ENCODE peak calls at places on chromosomes 11 and 22, in five cellular contexts. A, I, M, N and Y are unnamed samples. For H3K36me3, the result is how much of the 10 kb centered on the place peaks cover.

GRCh38 chr22:42990131-42990838 is 24.7 kb downstream of the PACSIN2 start:
- DNase-seq in A (no peak), I (no peak), M (no peak), N (no peak), Y (no peak)

GRCh38 chr22:35842954-35843353 is 125.3 kb downstream of the APOL5 start:
- DNase-seq in A (no peak), I (peak), M (no peak), N (no peak), Y (peak)

GRCh38 chr22:26845016-26845728 is 187.8 kb downstream of the MIAT start:
- DNase-seq in A (no peak), I (no peak), M (no peak), N (no peak), Y (no peak)

GRCh38 chr11:283405-284080 is 5.3 kb downstream of the NLRP6 start:
- DNase-seq in A (no peak), I (no peak), M (no peak), N (no peak), Y (no peak)

GRCh38 chr11:2807276-2807681 is 78.3 kb downstream of the CDKN1C start:
- DNase-seq in A (peak), I (peak), M (peak), N (no peak), Y (peak)

GRCh38 chr11:76523147-76523546 is 78.3 kb downstream of the EMSY start:
- DNase-seq in A (no peak), I (no peak), M (no peak), N (no peak), Y (no peak)

GRCh38 chr11:104653011-104653806 is 245.1 kb downstream of the CASP12 start:
- DNase-seq in A (no peak), I (no peak), M (no peak), N (no peak), Y (no peak)

GRCh38 chr11:64566915-64567882 is 23.8 kb upstream of the SLC22A12 start:
- DNase-seq in A (no peak), I (no peak), M (no peak), N (no peak), Y (no peak)

GRCh38 chr11:104127828-104128227 is 36.1 kb downstream of the PDGFD start:
- DNase-seq in A (no peak), I (no peak), M (no peak), N (no peak), Y (no peak)

GRCh38 chr11:94924074-94925031 is 49.0 kb downstream of the CWC15 start:
- DNase-seq in A (no peak), I (no peak), M (no peak), N (no peak), Y (no peak)

GRCh38 chr11:86047275-86047991 is 21.5 kb downstream of the PICALM start:
- DNase-seq in A (no peak), I (no peak), M (no peak), N (no peak), Y (no peak)

GRCh38 chr11:84673753-84674152 is 953.4 kb downstream of the DLG2 start:
- DNase-seq in A (no peak), I (no peak), M (no peak), N (no peak), Y (no peak)

GRCh38 chr11:71488968-71489265 is 35.9 kb downstream of the NADSYN1 start:
- DNase-seq in A (peak), I (no peak), M (no peak), N (no peak), Y (no peak)

GRCh38 chr11:126114486-126115252 is 52.0 kb upstream of the CDON start:
- DNase-seq in A (no peak), I (no peak), M (no peak), N (no peak), Y (no peak)

GRCh38 chr11:75260396-75260795 is 19.8 kb downstream of the TPBGL start:
- DNase-seq in A (no peak), I (no peak), M (no peak), N (no peak), Y (no peak)

GRCh38 chr11:126166413-126166812 is 45.0 kb downstream of the RPUSD4 start:
- DNase-seq in A (no peak), I (no peak), M (no peak), N (no peak), Y (no peak)

GRCh38 chr11:93330446-93330984 is at the start of gene DEUP1:
- DNase-seq in A (peak), I (peak), M (peak), N (no peak), Y (peak)

GRCh38 chr11:64856382-64857227 is 12.2 kb upstream of the CDC42BPG start:
- DNase-seq in A (peak), I (no peak), M (peak), N (no peak), Y (peak)

GRCh38 chr11:75893202-75893601 is 78.2 kb downstream of the UVRAG start:
- DNase-seq in A (no peak), I (no peak), M (no peak), N (no peak), Y (no peak)

GRCh38 chr22:49977578-49977977 is 17.0 kb downstream of the PIM3 start:
- DNase-seq in A (no peak), I (peak), M (no peak), N (no peak), Y (no peak)

GRCh38 chr22:49986325-49986724 is 25.8 kb downstream of the PIM3 start:
- DNase-seq in A (no peak), I (no peak), M (no peak), N (no peak), Y (no peak)

GRCh38 chr22:49979587-49980264 is 19.2 kb downstream of the PIM3 start:
- DNase-seq in A (no peak), I (peak), M (no peak), N (no peak), Y (peak)

GRCh38 chr22:49983148-49984042 is 22.8 kb downstream of the PIM3 start:
- DNase-seq in A (peak), I (peak), M (peak), N (no peak), Y (no peak)
- TF ChIP-seq CTCF in A (peak), I (peak), M (no peak), N (peak), Y (peak)

GRCh38 chr22:45337536-45337935 is 27.8 kb downstream of the FAM118A start:
- DNase-seq in A (no peak), I (no peak), M (no peak), N (no peak), Y (no peak)
- H3K36me3 ChIP-seq in A (under half), I (half or more), M (under half), N (under half), Y (under half)

GRCh38 chr11:82989628-82990404 is 81.9 kb downstream of the RAB30 start:
- DNase-seq in A (no peak), I (no peak), M (no peak), N (no peak), Y (no peak)
- H3K4me3 ChIP-seq in A (no peak), I (no peak), M (no peak), N (no peak), Y (no peak)

GRCh38 chr22:49433717-49434611 is 393.7 kb downstream of the BRD1 start:
- DNase-seq in A (no peak), I (no peak), M (no peak), N (no peak), Y (no peak)
- TF ChIP-seq CTCF in A (no peak), I (no peak), M (no peak), N (no peak), Y (no peak)

GRCh38 chr22:23270212-23270733 is 90.0 kb downstream of the BCR start:
- DNase-seq in A (no peak), I (no peak), M (no peak), N (no peak), Y (no peak)

GRCh38 chr22:23272371-23272770 is 92.1 kb downstream of the BCR start:
- DNase-seq in A (no peak), I (no peak), M (no peak), N (no peak), Y (no peak)

GRCh38 chr22:23271597-23271908 is 91.2 kb downstream of the BCR start:
- DNase-seq in A (no peak), I (no peak), M (no peak), N (no peak), Y (no peak)

GRCh38 chr22:23269441-23270211 is 89.3 kb downstream of the BCR start:
- DNase-seq in A (no peak), I (no peak), M (no peak), N (no peak), Y (no peak)

GRCh38 chr22:23270798-23271596 is 90.7 kb downstream of the BCR start:
- DNase-seq in A (no peak), I (no peak), M (no peak), N (no peak), Y (no peak)
- H3K36me3 ChIP-seq in A (under half), I (half or more), M (under half), N (under half), Y (under half)

GRCh38 chr22:41780714-41781507 is 19.6 kb upstream of the CCDC134 start:
- DNase-seq in A (peak), I (peak), M (peak), N (peak), Y (peak)

GRCh38 chr22:41781508-41781906 is 19.0 kb upstream of the CCDC134 start:
- DNase-seq in A (no peak), I (no peak), M (no peak), N (no peak), Y (no peak)

GRCh38 chr22:41782316-41782715 is 18.2 kb upstream of the CCDC134 start:
- DNase-seq in A (no peak), I (no peak), M (no peak), N (no peak), Y (no peak)

GRCh38 chr22:41779889-41780505 is 20.5 kb upstream of the CCDC134 start:
- DNase-seq in A (no peak), I (no peak), M (no peak), N (no peak), Y (no peak)

DNA sequence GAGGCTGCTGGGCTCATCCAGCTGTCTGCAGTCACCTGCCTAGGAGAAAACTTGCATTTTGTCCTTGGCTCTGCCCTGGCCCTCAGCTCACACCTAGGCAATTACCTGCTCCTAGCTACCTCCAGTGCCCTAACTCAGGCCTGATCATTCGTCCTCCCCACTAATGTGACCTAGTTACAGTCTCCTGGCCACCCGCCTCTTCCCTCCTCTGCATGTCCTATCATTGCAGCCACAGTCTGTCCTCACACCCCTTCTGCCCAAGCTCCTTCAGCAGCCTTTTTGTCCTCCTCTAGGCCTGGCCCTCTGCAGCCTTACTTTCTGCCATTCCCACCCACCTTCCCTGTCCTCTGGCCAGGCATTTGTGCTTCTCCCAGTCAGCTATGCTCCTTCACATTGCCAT is 17.7 kb upstream of the CCDC134 start:
- DNase-seq in A (no peak), I (no peak), M (no peak), N (no peak), Y (no peak)
- H3K4me3 ChIP-seq in A (no peak), I (no peak), M (no peak), N (peak), Y (no peak)

GRCh38 chr22:19957445-19957844 is 15.8 kb upstream of the TXNRD2 start:
- DNase-seq in A (no peak), I (peak), M (peak), N (no peak), Y (no peak)
- TF ChIP-seq CTCF in A (no peak), I (no peak), M (no peak), N (no peak), Y (no peak)